ENCODE peak calls at places on chromosomes 11 and 22, in eight cellular contexts. One of them, this sample, is unnamed.
A peak's percentile ranks its signal among the peaks of the same experiment; 100 is the strongest.

GRCh38 chr11:115324569-115325432 is 179.4 kb downstream of the CADM1 start:
- DNase-seq in activated CD4-positive, alpha-beta T cell treated with anti-CD3 and anti-CD28 coated beads, Interleukin-2, amount 10 ng/mL, durations not matched to agents 24 days and 14 days: peak; percentile 78
- DNase-seq in SK-N-SH: peak; percentile 33
- DNase-seq in iris pigment epithelial cell: peak; percentile 66
- DNase-seq in activated T-cell treated with anti-CD3 and anti-CD28 coated beads for 1 hour: no peak
- DNase-seq in GM20000: peak; percentile 53
- DNase-seq in nephron progenitor cell: peak; percentile 30
- DNase-seq in Caco-2: peak; percentile 73
- DNase-seq in this sample: peak; percentile 90

GRCh38 chr11:34408580-34409172 is 30.1 kb upstream of the CAT start:
- DNase-seq in activated CD4-positive, alpha-beta T cell treated with anti-CD3 and anti-CD28 coated beads, Interleukin-2, amount 10 ng/mL, durations not matched to agents 24 days and 14 days: no peak
- DNase-seq in iris pigment epithelial cell: no peak
- DNase-seq in nephron progenitor cell: no peak
- DNase-seq in SK-N-SH: no peak
- DNase-seq in GM20000: no peak
- DNase-seq in activated T-cell treated with anti-CD3 and anti-CD28 coated beads for 1 hour: no peak
- DNase-seq in Caco-2: no peak
- DNase-seq in this sample: no peak

GRCh38 chr11:73137942-73138274 is 4.2 kb downstream of the FCHSD2 start:
- DNase-seq in GM20000: no peak
- DNase-seq in nephron progenitor cell: no peak
- DNase-seq in activated T-cell treated with anti-CD3 and anti-CD28 coated beads for 1 hour: no peak
- DNase-seq in SK-N-SH: no peak
- DNase-seq in Caco-2: no peak
- DNase-seq in iris pigment epithelial cell: no peak
- DNase-seq in activated CD4-positive, alpha-beta T cell treated with anti-CD3 and anti-CD28 coated beads, Interleukin-2, amount 10 ng/mL, durations not matched to agents 24 days and 14 days: no peak
- DNase-seq in this sample: no peak

GRCh38 chr22:43829904-43830851 is 18.1 kb upstream of the EFCAB6 start:
- DNase-seq in activated T-cell treated with anti-CD3 and anti-CD28 coated beads for 1 hour: no peak
- DNase-seq in GM20000: no peak
- DNase-seq in Caco-2: no peak
- DNase-seq in activated CD4-positive, alpha-beta T cell treated with anti-CD3 and anti-CD28 coated beads, Interleukin-2, amount 10 ng/mL, durations not matched to agents 24 days and 14 days: no peak
- DNase-seq in SK-N-SH: peak; percentile 62
- DNase-seq in nephron progenitor cell: no peak
- DNase-seq in iris pigment epithelial cell: no peak
- DNase-seq in this sample: peak; percentile 30

GRCh38 chr11:126920833-126921232 is 79.7 kb downstream of the KIRREL3 start:
- DNase-seq in activated T-cell treated with anti-CD3 and anti-CD28 coated beads for 1 hour: no peak
- DNase-seq in GM20000: no peak
- DNase-seq in SK-N-SH: no peak
- DNase-seq in activated CD4-positive, alpha-beta T cell treated with anti-CD3 and anti-CD28 coated beads, Interleukin-2, amount 10 ng/mL, durations not matched to agents 24 days and 14 days: no peak
- DNase-seq in Caco-2: no peak
- DNase-seq in nephron progenitor cell: no peak
- DNase-seq in iris pigment epithelial cell: no peak
- DNase-seq in this sample: no peak

GRCh38 chr11:28384418-28384817 is 276.2 kb downstream of the METTL15 start:
- DNase-seq in Caco-2: no peak
- DNase-seq in GM20000: no peak
- DNase-seq in activated T-cell treated with anti-CD3 and anti-CD28 coated beads for 1 hour: no peak
- DNase-seq in nephron progenitor cell: no peak
- DNase-seq in SK-N-SH: no peak
- DNase-seq in activated CD4-positive, alpha-beta T cell treated with anti-CD3 and anti-CD28 coated beads, Interleukin-2, amount 10 ng/mL, durations not matched to agents 24 days and 14 days: no peak
- DNase-seq in iris pigment epithelial cell: peak; percentile 99
- DNase-seq in this sample: no peak

GRCh38 chr11:131468565-131468964 is 98.2 kb downstream of the NTM start:
- DNase-seq in activated CD4-positive, alpha-beta T cell treated with anti-CD3 and anti-CD28 coated beads, Interleukin-2, amount 10 ng/mL, durations not matched to agents 24 days and 14 days: no peak
- DNase-seq in GM20000: no peak
- DNase-seq in nephron progenitor cell: no peak
- DNase-seq in SK-N-SH: no peak
- DNase-seq in Caco-2: no peak
- DNase-seq in iris pigment epithelial cell: no peak
- DNase-seq in activated T-cell treated with anti-CD3 and anti-CD28 coated beads for 1 hour: no peak
- DNase-seq in this sample: no peak

GRCh38 chr22:26751217-26751616 is 93.8 kb downstream of the MIAT start:
- DNase-seq in activated CD4-positive, alpha-beta T cell treated with anti-CD3 and anti-CD28 coated beads, Interleukin-2, amount 10 ng/mL, durations not matched to agents 24 days and 14 days: no peak
- DNase-seq in Caco-2: no peak
- DNase-seq in SK-N-SH: no peak
- DNase-seq in activated T-cell treated with anti-CD3 and anti-CD28 coated beads for 1 hour: no peak
- DNase-seq in GM20000: no peak
- DNase-seq in nephron progenitor cell: peak; percentile 69
- DNase-seq in iris pigment epithelial cell: peak; percentile 27
- DNase-seq in this sample: peak; percentile 97

GRCh38 chr22:38784035-38784434 is 9.9 kb downstream of the DNAL4 start:
- DNase-seq in activated T-cell treated with anti-CD3 and anti-CD28 coated beads for 1 hour: no peak
- DNase-seq in SK-N-SH: no peak
- DNase-seq in Caco-2: no peak
- DNase-seq in activated CD4-positive, alpha-beta T cell treated with anti-CD3 and anti-CD28 coated beads, Interleukin-2, amount 10 ng/mL, durations not matched to agents 24 days and 14 days: no peak
- DNase-seq in nephron progenitor cell: no peak
- DNase-seq in iris pigment epithelial cell: no peak
- DNase-seq in GM20000: no peak
- DNase-seq in this sample: no peak

GRCh38 chr11:16945671-16946469 is 68.3 kb downstream of the PLEKHA7 start:
- DNase-seq in nephron progenitor cell: peak; percentile 55
- DNase-seq in Caco-2: peak; percentile 83
- DNase-seq in iris pigment epithelial cell: peak; percentile 66
- DNase-seq in GM20000: peak; percentile 80
- DNase-seq in activated CD4-positive, alpha-beta T cell treated with anti-CD3 and anti-CD28 coated beads, Interleukin-2, amount 10 ng/mL, durations not matched to agents 24 days and 14 days: peak; percentile 77
- DNase-seq in SK-N-SH: peak; percentile 77
- DNase-seq in activated T-cell treated with anti-CD3 and anti-CD28 coated beads for 1 hour: no peak
- DNase-seq in this sample: peak; percentile 87

GRCh38 chr11:23976369-23976768 is 520.5 kb upstream of the LUZP2 start:
- DNase-seq in Caco-2: no peak
- DNase-seq in iris pigment epithelial cell: peak; percentile 35
- DNase-seq in activated CD4-positive, alpha-beta T cell treated with anti-CD3 and anti-CD28 coated beads, Interleukin-2, amount 10 ng/mL, durations not matched to agents 24 days and 14 days: no peak
- DNase-seq in nephron progenitor cell: no peak
- DNase-seq in GM20000: no peak
- DNase-seq in SK-N-SH: no peak
- DNase-seq in activated T-cell treated with anti-CD3 and anti-CD28 coated beads for 1 hour: no peak
- DNase-seq in this sample: no peak

GRCh38 chr11:121291896-121292502 is 572 bp upstream of the SC5D start:
- DNase-seq in nephron progenitor cell: peak; percentile 6
- DNase-seq in iris pigment epithelial cell: no peak
- DNase-seq in GM20000: peak; percentile 32
- DNase-seq in Caco-2: no peak
- DNase-seq in SK-N-SH: peak; percentile 3
- DNase-seq in activated CD4-positive, alpha-beta T cell treated with anti-CD3 and anti-CD28 coated beads, Interleukin-2, amount 10 ng/mL, durations not matched to agents 24 days and 14 days: no peak
- DNase-seq in activated T-cell treated with anti-CD3 and anti-CD28 coated beads for 1 hour: no peak
- DNase-seq in this sample: peak; percentile 64

GRCh38 chr11:121249039-121249663 is 43.4 kb upstream of the SC5D start:
- DNase-seq in activated T-cell treated with anti-CD3 and anti-CD28 coated beads for 1 hour: no peak
- DNase-seq in SK-N-SH: peak; percentile 64
- DNase-seq in iris pigment epithelial cell: peak; percentile 81
- DNase-seq in nephron progenitor cell: no peak
- DNase-seq in Caco-2: peak; percentile 37
- DNase-seq in activated CD4-positive, alpha-beta T cell treated with anti-CD3 and anti-CD28 coated beads, Interleukin-2, amount 10 ng/mL, durations not matched to agents 24 days and 14 days: peak; percentile 57
- DNase-seq in GM20000: peak; percentile 63
- DNase-seq in this sample: peak; percentile 52

GRCh38 chr11:106717222-106717621 is 301.1 kb downstream of the GUCY1A2 start:
- DNase-seq in activated CD4-positive, alpha-beta T cell treated with anti-CD3 and anti-CD28 coated beads, Interleukin-2, amount 10 ng/mL, durations not matched to agents 24 days and 14 days: no peak
- DNase-seq in GM20000: no peak
- DNase-seq in activated T-cell treated with anti-CD3 and anti-CD28 coated beads for 1 hour: no peak
- DNase-seq in iris pigment epithelial cell: no peak
- DNase-seq in SK-N-SH: no peak
- DNase-seq in Caco-2: no peak
- DNase-seq in nephron progenitor cell: no peak
- DNase-seq in this sample: no peak

This sample was measured in left kidney.